ENCODE peak calls at places on chromosomes 11 and 22, in five cellular contexts. One of them, this sample, is unnamed.

GRCh38 chr11:10866893-10867331 is 9.1 kb upstream of the ZBED5 start:
- DNase-seq in sigmoid colon: no peak
- DNase-seq in tibial artery: no peak
- DNase-seq in A549: no peak
- DNase-seq in cardiac fibroblast: peak
- DNase-seq in this sample: no peak

GRCh38 chr11:67418476-67419281 is 3.2 kb downstream of the CARNS1 start:
- DNase-seq in tibial artery: no peak
- DNase-seq in sigmoid colon: no peak
- DNase-seq in cardiac fibroblast: no peak
- DNase-seq in A549: no peak
- DNase-seq in this sample: peak

GRCh38 chr11:112971200-112971599 is 10.0 kb downstream of the NCAM1 start:
- DNase-seq in tibial artery: no peak
- DNase-seq in cardiac fibroblast: no peak
- DNase-seq in sigmoid colon: no peak
- DNase-seq in A549: no peak
- DNase-seq in this sample: no peak

GRCh38 chr22:33519140-33519973 is 400.9 kb downstream of the LARGE1 start:
- DNase-seq in tibial artery: no peak
- DNase-seq in cardiac fibroblast: peak
- DNase-seq in sigmoid colon: no peak
- DNase-seq in A549: peak
- DNase-seq in this sample: peak

GRCh38 chr22:26259510-26259909 is 90.2 kb downstream of the SEZ6L start:
- DNase-seq in tibial artery: no peak
- DNase-seq in cardiac fibroblast: peak
- DNase-seq in A549: no peak
- DNase-seq in sigmoid colon: no peak
- DNase-seq in this sample: peak

GRCh38 chr22:32396746-32397145 is 15.3 kb downstream of the RTCB start:
- DNase-seq in sigmoid colon: no peak
- DNase-seq in tibial artery: no peak
- DNase-seq in cardiac fibroblast: peak
- DNase-seq in A549: no peak
- DNase-seq in this sample: no peak

GRCh38 chr11:26947904-26948639 is 45.8 kb upstream of the FIBIN start:
- DNase-seq in cardiac fibroblast: peak
- DNase-seq in tibial artery: no peak
- DNase-seq in A549: no peak
- DNase-seq in sigmoid colon: no peak
- DNase-seq in this sample: no peak

GRCh38 chr22:42877597-42878340 is 20.7 kb upstream of the ARFGAP3 start:
- DNase-seq in tibial artery: no peak
- DNase-seq in sigmoid colon: no peak
- DNase-seq in A549: no peak
- DNase-seq in cardiac fibroblast: no peak
- DNase-seq in this sample: no peak

GRCh38 chr11:119797736-119798135 is 68.7 kb upstream of the NECTIN1 start:
- DNase-seq in A549: no peak
- DNase-seq in sigmoid colon: no peak
- DNase-seq in cardiac fibroblast: no peak
- DNase-seq in tibial artery: no peak
- DNase-seq in this sample: no peak

GRCh38 chr22:50209893-50210292 is 9.1 kb downstream of the SELENOO start:
- DNase-seq in tibial artery: no peak
- DNase-seq in sigmoid colon: peak
- DNase-seq in cardiac fibroblast: peak
- DNase-seq in A549: peak
- DNase-seq in this sample: no peak

GRCh38 chr11:134763030-134763388 is 351.0 kb upstream of the B3GAT1 start:
- DNase-seq in cardiac fibroblast: no peak
- DNase-seq in sigmoid colon: no peak
- DNase-seq in A549: no peak
- DNase-seq in tibial artery: no peak
- DNase-seq in this sample: no peak

DNA sequence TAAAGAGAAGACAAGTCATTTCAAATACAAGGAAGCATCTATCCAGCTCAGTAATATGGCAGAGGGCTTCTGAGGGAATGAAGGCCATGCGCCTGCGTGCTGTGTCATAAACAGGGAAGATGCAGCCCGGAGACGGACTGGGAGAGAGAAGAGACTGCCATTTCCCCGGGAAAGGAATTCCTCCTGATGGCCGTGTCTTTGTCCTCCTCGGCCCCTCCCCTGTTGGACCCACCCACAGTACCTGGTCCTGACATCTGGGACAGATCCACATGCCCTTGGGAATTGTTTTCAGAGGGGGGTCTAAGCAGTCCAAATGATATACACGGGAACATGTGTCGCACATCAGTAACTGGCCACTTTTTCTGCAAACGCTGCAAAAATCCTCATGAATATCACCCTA is 15.5 kb downstream of the LARGE2 start:
- DNase-seq in cardiac fibroblast: no peak
- DNase-seq in tibial artery: no peak
- DNase-seq in A549: no peak
- DNase-seq in sigmoid colon: no peak
- DNase-seq in this sample: no peak
- H3K4me3 ChIP-seq in cardiac fibroblast: no peak
- H3K4me3 ChIP-seq in tibial artery: no peak
- H3K4me3 ChIP-seq in A549: no peak
- H3K4me3 ChIP-seq in sigmoid colon: no peak
- H3K4me3 ChIP-seq in this sample: no peak

GRCh38 chr11:14643697-14644395 is at the start of gene PDE3B:
- DNase-seq in cardiac fibroblast: peak
- DNase-seq in tibial artery: peak
- DNase-seq in A549: peak
- DNase-seq in sigmoid colon: peak
- DNase-seq in this sample: no peak
- TF ChIP-seq CTCF in cardiac fibroblast: peak
- TF ChIP-seq CTCF in tibial artery: no peak
- TF ChIP-seq CTCF in A549: peak
- TF ChIP-seq CTCF in sigmoid colon: no peak
- TF ChIP-seq CTCF in this sample: peak

DNA sequence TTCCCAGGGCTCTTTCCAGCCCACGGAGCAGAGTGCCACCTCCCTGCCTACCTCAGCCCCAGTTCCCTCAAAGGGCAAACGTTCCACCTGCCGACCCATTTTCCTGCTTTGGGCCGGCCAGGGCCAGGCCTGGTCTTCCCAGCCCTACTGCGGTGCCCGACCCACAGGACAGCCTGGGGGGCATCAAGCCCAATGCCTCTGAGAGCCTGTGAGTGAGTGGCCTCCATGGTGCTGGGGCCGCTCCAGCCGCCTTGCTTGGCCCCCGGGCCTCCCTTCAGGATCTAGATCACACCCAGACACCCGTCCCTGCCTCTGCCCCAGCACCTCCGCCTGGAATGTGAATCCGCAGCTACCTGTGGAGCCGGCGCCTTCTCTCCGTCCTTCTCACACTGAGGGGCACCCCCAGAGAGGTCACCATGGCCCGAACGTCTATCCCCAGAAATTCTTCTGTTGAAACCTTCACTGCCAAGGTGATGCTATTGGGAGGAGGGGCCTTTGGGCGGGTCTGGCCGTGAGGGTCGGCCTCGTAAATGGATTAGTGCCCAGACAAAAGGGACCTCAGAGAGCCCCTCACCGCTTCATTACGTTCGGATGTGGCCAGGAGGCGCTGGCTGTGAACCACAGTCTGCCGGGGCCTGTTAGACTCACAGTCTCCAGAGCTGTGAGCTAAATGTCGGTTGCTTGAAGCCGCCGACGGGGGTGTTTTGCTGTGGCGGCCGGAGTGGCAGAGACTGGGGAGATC is 36.2 kb upstream of the BRSK2 start:
- DNase-seq in A549: no peak
- DNase-seq in tibial artery: peak
- DNase-seq in sigmoid colon: peak
- DNase-seq in cardiac fibroblast: no peak
- DNase-seq in this sample: no peak
- H3K4me3 ChIP-seq in A549: no peak
- H3K4me3 ChIP-seq in tibial artery: no peak
- H3K4me3 ChIP-seq in sigmoid colon: no peak
- H3K4me3 ChIP-seq in cardiac fibroblast: no peak
- H3K4me3 ChIP-seq in this sample: no peak

DNA sequence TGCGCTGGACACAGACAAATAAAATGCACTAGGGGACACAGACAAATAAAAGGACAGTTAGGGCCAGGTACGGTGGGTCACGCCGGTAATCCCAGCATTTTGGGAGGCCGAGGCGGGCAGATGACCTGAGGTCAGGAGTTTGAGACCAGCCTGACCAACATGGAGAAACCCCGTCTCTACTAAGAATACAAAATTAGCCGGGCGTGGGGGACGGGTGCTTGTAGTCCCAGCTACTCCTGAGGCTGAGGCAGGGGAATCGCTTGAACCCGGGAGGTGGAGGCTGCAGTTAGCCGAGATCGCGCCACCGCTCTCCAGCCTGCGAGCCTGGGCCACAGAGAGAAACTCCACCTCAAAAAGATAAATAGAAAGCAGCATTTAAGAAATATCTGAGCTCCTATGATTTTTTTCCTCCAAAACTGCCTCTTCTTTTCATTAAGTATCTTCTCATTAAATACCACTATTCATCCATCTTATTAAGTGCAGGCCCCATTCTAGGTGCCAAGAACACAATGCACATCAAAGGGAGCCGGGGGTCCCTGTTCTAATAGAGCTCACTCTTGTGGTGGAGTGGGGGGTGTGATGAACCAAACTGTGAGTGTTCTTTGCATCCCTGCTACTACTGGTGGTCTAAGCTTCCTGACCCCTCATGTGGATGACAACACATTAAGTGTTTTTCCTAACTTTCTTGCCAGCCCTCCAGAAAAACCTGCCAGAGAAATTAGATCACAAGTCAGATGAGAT is 766 bp upstream of the ZNHIT2 start:
- DNase-seq in A549: no peak
- DNase-seq in tibial artery: peak
- DNase-seq in sigmoid colon: peak
- DNase-seq in cardiac fibroblast: no peak
- DNase-seq in this sample: no peak
- TF ChIP-seq CTCF in A549: no peak
- TF ChIP-seq CTCF in tibial artery: no peak
- TF ChIP-seq CTCF in sigmoid colon: no peak
- TF ChIP-seq CTCF in cardiac fibroblast: no peak
- TF ChIP-seq CTCF in this sample: no peak

DNA sequence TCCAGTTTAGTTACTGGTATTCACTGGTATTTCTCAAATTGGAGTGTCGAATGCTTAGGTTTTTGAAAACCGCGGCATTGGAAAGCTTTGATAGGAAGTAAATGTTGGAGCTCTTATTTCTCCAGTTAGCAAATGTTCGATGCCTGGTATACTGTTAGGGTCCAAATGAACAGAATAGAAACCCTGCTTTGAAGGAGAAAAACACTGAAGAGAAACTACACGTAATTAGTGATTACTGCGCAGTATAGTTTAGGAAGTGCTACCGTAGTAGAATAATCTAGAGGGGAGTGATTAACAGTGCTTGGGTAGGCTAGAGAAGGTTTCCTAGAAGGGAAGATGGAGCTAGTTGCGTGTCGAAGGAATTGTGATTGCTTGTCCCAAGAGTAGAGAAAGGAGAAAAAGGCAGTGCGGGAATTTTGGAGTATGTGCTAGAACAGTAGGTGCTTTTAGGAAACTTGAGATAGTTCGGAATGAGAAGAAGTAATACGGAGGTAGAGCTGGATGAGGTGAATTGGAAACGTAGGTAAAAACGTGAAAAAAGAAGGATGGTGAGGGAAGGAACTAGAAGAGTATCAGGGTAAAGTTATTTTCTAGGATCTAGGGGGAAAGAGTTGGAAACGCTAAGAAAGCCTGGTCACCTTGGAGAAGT is 1.2 kb downstream of the CEP57 start:
- DNase-seq in sigmoid colon: no peak
- DNase-seq in tibial artery: no peak
- DNase-seq in A549: no peak
- DNase-seq in cardiac fibroblast: no peak
- DNase-seq in this sample: no peak
- H3K4me3 ChIP-seq in sigmoid colon: peak
- H3K4me3 ChIP-seq in tibial artery: peak
- H3K4me3 ChIP-seq in A549: peak
- H3K4me3 ChIP-seq in cardiac fibroblast: peak
- H3K4me3 ChIP-seq in this sample: peak

GRCh38 chr11:111305871-111306270 is 7.5 kb downstream of the POU2AF3 start:
- DNase-seq in sigmoid colon: no peak
- DNase-seq in A549: no peak
- DNase-seq in tibial artery: no peak
- DNase-seq in cardiac fibroblast: no peak
- DNase-seq in this sample: no peak
- TF ChIP-seq CTCF in sigmoid colon: no peak
- TF ChIP-seq CTCF in A549: no peak
- TF ChIP-seq CTCF in tibial artery: no peak
- TF ChIP-seq CTCF in cardiac fibroblast: no peak
- TF ChIP-seq CTCF in this sample: no peak

GRCh38 chr11:45663486-45664375 is 1.7 kb downstream of the CHST1 start:
- DNase-seq in cardiac fibroblast: no peak
- DNase-seq in A549: no peak
- DNase-seq in tibial artery: no peak
- DNase-seq in sigmoid colon: peak
- DNase-seq in this sample: no peak
- H3K4me3 ChIP-seq in cardiac fibroblast: peak
- H3K4me3 ChIP-seq in A549: peak
- H3K4me3 ChIP-seq in tibial artery: peak
- H3K4me3 ChIP-seq in sigmoid colon: peak
- H3K4me3 ChIP-seq in this sample: no peak

GRCh38 chr11:108587109-108587508 is 6.5 kb downstream of the EXPH5 start:
- DNase-seq in tibial artery: no peak
- DNase-seq in cardiac fibroblast: no peak
- DNase-seq in A549: no peak
- DNase-seq in sigmoid colon: no peak
- DNase-seq in this sample: no peak

GRCh38 chr11:108584973-108585372 is 8.6 kb downstream of the EXPH5 start:
- DNase-seq in cardiac fibroblast: no peak
- DNase-seq in sigmoid colon: no peak
- DNase-seq in tibial artery: no peak
- DNase-seq in A549: no peak
- DNase-seq in this sample: no peak

GRCh38 chr11:108589136-108589535 is 4.4 kb downstream of the EXPH5 start:
- DNase-seq in tibial artery: no peak
- DNase-seq in sigmoid colon: no peak
- DNase-seq in A549: no peak
- DNase-seq in cardiac fibroblast: no peak
- DNase-seq in this sample: no peak

GRCh38 chr11:108586600-108586999 is 7.0 kb downstream of the EXPH5 start:
- DNase-seq in sigmoid colon: no peak
- DNase-seq in A549: no peak
- DNase-seq in tibial artery: no peak
- DNase-seq in cardiac fibroblast: no peak
- DNase-seq in this sample: peak

GRCh38 chr11:108588287-108588686 is 5.3 kb downstream of the EXPH5 start:
- DNase-seq in sigmoid colon: no peak
- DNase-seq in A549: no peak
- DNase-seq in cardiac fibroblast: no peak
- DNase-seq in tibial artery: no peak
- DNase-seq in this sample: no peak
- TF ChIP-seq CTCF in sigmoid colon: no peak
- TF ChIP-seq CTCF in A549: no peak
- TF ChIP-seq CTCF in cardiac fibroblast: no peak
- TF ChIP-seq CTCF in tibial artery: no peak
- TF ChIP-seq CTCF in this sample: no peak

This sample was measured in LNCaP clone FGC.